ENCODE peak calls at places on chromosome X, in five cellular contexts. K is heart left ventricle, F is K562, O is breast epithelium, T is A549. B is an unnamed sample.

GRCh38 chrX:45781901-45782553 is 581.4 kb upstream of the DIPK2B start:
- DNase-seq in K (no peak), F (no peak), O (no peak), T (peak; percentile 71), B (peak; percentile 0)

GRCh38 chrX:118254611-118255010 is 91.3 kb upstream of the WDR44 start:
- DNase-seq in K (no peak), F (peak; percentile 42), O (no peak), T (peak; percentile 50), B (peak; percentile 65)

GRCh38 chrX:150766351-150767044 is 73.3 kb downstream of the MTMR1 start:
- DNase-seq in K (no peak), F (no peak), O (no peak), T (peak; percentile 28), B (no peak)

GRCh38 chrX:106300239-106300638 is 132.1 kb downstream of the PWWP3B start:
- DNase-seq in K (no peak), F (no peak), O (no peak), T (no peak), B (no peak)

GRCh38 chrX:19807414-19807813 is 80.0 kb downstream of the SH3KBP1 start:
- DNase-seq in K (no peak), F (no peak), O (no peak), T (no peak), B (no peak)

GRCh38 chrX:132483523-132483922 is 5.3 kb downstream of the MBNL3 start:
- DNase-seq in K (no peak), F (no peak), O (no peak), T (no peak), B (no peak)

GRCh38 chrX:34656467-34656841 is 631 bp downstream of the TMEM47 start:
- DNase-seq in K (peak; percentile 42), F (no peak), O (no peak), T (no peak), B (no peak)

GRCh38 chrX:39821011-39821708 is 276.6 kb downstream of the BCOR start:
- DNase-seq in K (peak; percentile 62), F (no peak), O (no peak), T (no peak), B (no peak)

GRCh38 chrX:149510386-149510785 is 5.3 kb upstream of the IDS start:
- DNase-seq in K (no peak), F (no peak), O (no peak), T (no peak), B (peak; percentile 47)

GRCh38 chrX:103211012-103211715 is 3.7 kb upstream of the BEX4 start:
- DNase-seq in K (no peak), F (no peak), O (peak; percentile 50), T (peak; percentile 34), B (peak; percentile 62)

GRCh38 chrX:397575-397974 is 10.9 kb upstream of the PPP2R3B start:
- DNase-seq in K (no peak), F (no peak), O (no peak), T (no peak), B (no peak)

GRCh38 chrX:9456250-9457074 is 8.4 kb upstream of the TBL1X start:
- DNase-seq in K (no peak), F (no peak), O (no peak), T (no peak), B (no peak)

GRCh38 chrX:9368262-9368661 is 96.6 kb upstream of the TBL1X start:
- DNase-seq in K (no peak), F (no peak), O (no peak), T (no peak), B (no peak)

GRCh38 chrX:42714981-42715688 is 62.8 kb downstream of the PPP1R2C start:
- DNase-seq in K (peak; percentile 46), F (no peak), O (peak; percentile 52), T (peak; percentile 36), B (no peak)

GRCh38 chrX:124238268-124238667 is 94.2 kb upstream of the TEX13D start:
- DNase-seq in K (no peak), F (no peak), O (no peak), T (no peak), B (no peak)

GRCh38 chrX:26032141-26032917 is 105.8 kb upstream of the MAGEB18 start:
- DNase-seq in K (no peak), F (no peak), O (no peak), T (no peak), B (no peak)

GRCh38 chrX:123975180-123975579 is 13.7 kb downstream of the STAG2 start:
- DNase-seq in K (no peak), F (no peak), O (no peak), T (no peak), B (no peak)

GRCh38 chrX:69109706-69110635 is 55.3 kb downstream of the PJA1 start:
- DNase-seq in K (no peak), F (peak; percentile 38), O (peak; percentile 56), T (peak; percentile 84), B (no peak)

GRCh38 chrX:104342065-104342464 is 87.3 kb upstream of the ESX1 start:
- DNase-seq in K (no peak), F (no peak), O (no peak), T (no peak), B (no peak)

GRCh38 chrX:111352424-111352823 is 59.6 kb downstream of the DCX start:
- DNase-seq in K (peak; percentile 45), F (no peak), O (no peak), T (peak; percentile 0), B (no peak)

DNA sequence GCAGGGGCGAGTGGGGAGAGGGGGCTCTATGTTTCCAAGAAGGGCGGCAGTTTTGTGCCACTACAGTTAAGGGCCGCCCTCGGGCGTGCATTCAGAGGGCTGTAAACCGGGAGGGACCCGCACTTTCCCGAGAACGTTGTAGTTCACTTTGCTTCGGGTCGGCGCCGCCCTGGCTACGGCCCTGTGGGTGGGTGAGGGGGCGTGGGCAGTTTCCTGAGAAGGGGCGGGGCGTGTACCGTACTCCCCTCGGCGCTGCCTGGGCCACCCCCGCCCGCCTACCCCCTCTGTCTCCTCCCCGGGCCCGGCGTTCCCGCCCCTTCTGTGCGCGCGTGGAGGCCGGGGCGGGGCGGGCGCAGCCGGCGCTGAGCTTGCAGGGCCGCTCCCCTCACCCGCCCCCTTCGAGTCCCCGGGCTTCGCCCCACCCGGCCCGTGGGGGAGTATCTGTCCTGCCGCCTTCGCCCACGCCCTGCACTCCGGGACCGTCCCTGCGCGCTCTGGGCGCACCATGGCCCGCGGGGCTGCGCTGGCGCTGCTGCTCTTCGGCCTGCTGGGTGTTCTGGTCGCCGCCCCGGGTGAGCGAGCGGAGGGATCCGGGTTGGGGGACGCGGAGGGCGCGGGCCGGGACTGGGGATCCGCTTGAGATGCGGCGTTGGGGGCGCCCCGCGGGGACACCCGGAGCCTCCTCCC is at the start of gene CD99:
- DNase-seq in K (peak; percentile 97), F (peak; percentile 92), O (peak; percentile 83), T (peak; percentile 92), B (no peak)
- TF ChIP-seq POLR2A in K (no peak), F (no peak), O (no peak), T (no peak), B (peak; percentile 40)

GRCh38 chrX:154375156-154375504 is 696 bp upstream of the FLNA start:
- DNase-seq in K (no peak), F (no peak), O (no peak), T (no peak), B (no peak)

GRCh38 chrX:154372612-154373022 is 1.8 kb downstream of the FLNA start:
- DNase-seq in K (no peak), F (no peak), O (no peak), T (peak; percentile 76), B (peak; percentile 47)

GRCh38 chrX:154373340-154374306 is 811 bp downstream of the FLNA start:
- DNase-seq in K (no peak), F (no peak), O (peak; percentile 74), T (peak; percentile 88), B (peak; percentile 70)

GRCh38 chrX:154376768-154377167 is 2.3 kb upstream of the EMD start:
- DNase-seq in K (no peak), F (no peak), O (no peak), T (no peak), B (no peak)

GRCh38 chrX:154374361-154375155 is at the start of gene FLNA:
- DNase-seq in K (no peak), F (no peak), O (no peak), T (no peak), B (peak; percentile 42)
- TF ChIP-seq POLR2A in K (no peak), F (no peak), O (no peak), T (peak; percentile 7), B (no peak)

GRCh38 chrX:15493118-15494082 is at the start of gene PIR:
- DNase-seq in K (peak; percentile 92), F (peak; percentile 88), O (peak; percentile 75), T (peak; percentile 91), B (peak; percentile 91)
- TF ChIP-seq POLR2A in K (no peak), F (peak; percentile 64), O (no peak), T (peak; percentile 77), B (peak; percentile 67)

GRCh38 chrX:41010188-41010846 is 74.9 kb upstream of the USP9X start:
- DNase-seq in K (peak; percentile 79), F (peak; percentile 66), O (peak; percentile 53), T (peak; percentile 79), B (peak; percentile 95)
- TF ChIP-seq POLR2A in K (no peak), F (peak; percentile 76), O (no peak), T (peak; percentile 27), B (peak; percentile 86)

DNA sequence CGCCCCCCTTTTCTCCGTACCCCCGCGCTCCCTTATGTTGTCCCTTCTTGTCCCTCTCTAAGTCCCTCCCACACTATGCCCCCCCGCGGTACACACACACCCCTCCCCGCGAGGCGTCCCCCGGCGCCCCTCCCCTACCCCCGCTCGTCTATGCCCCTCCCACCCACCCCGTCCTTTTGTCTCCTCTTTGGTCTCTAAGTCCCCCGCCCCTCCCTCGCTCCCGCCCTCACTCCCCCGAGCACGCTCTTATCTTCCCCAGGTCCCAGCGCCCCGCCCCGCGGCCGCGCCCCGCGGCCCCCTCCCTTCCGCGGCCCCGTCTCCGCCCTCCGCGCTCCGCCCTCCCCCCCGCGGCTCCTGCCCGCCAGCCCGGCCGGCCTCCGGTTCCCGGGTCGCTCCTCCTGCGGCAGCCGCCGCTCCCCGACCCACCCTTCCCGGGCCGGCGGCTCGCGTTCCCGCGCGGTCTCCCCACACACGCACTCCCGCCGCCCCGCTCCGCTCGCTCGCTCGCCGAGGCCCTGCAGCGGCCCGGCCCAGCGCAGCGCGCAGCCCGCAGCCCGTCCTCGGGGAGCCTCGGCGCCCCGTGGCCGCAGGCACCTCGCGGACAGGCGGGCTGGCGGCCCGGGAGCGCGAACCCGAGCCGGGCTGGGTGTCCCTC is 26.3 kb downstream of the UTP14A start:
- DNase-seq in K (peak; percentile 94), F (peak; percentile 93), O (peak; percentile 81), T (peak; percentile 94), B (peak; percentile 88)
- TF ChIP-seq POLR2A in K (no peak), F (no peak), O (no peak), T (peak; percentile 58), B (no peak)

DNA sequence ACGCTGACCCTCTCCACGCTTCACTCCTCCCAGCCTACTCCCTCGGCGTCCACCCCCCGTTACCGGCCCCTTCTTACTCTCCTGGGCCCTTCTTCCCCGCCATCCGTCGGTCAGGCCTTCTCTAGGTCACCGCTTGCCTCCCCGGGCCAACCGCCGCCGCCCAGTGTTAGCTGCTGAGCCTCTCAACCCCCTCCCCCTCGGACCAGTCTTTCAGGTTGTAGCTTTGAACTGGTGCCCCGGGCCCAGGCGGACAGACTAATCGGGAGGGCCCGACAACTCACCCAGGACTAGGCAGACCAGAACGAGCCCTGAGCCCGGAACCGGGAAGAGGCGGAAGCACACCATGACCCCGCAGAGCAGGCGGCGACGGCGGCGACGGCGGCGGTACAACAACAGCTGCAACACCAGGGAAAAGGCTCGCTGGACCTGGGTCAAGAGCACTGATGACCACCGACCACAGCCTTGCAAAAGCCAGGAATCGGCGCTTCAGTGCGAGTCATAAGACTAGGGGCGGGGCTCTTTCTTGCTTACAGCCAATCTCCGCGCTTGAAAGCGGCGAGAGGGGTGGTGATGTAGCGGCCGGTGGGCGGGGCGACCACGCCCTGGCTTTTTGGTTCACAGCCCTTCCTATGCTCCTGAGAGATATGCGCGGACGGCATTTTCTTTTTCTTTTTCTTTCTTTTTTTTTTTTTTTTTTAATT is at the start of gene LAMP2:
- DNase-seq in K (peak; percentile 90), F (peak; percentile 89), O (peak; percentile 83), T (peak; percentile 88), B (peak; percentile 89)
- TF ChIP-seq POLR2A in K (no peak), F (peak; percentile 89), O (peak; percentile 63), T (peak; percentile 83), B (peak; percentile 67)

GRCh38 chrX:23742174-23742692 is 843 bp downstream of the ACOT9 start:
- DNase-seq in K (no peak), F (no peak), O (no peak), T (peak; percentile 64), B (peak; percentile 56)
- TF ChIP-seq POLR2A in K (no peak), F (no peak), O (no peak), T (no peak), B (no peak)